ENCODE peak calls at places on chromosomes 11 and 22, in six cellular contexts. H is colonic mucosa, T is NCI-H1417 treated with DMSO at 0.1 percent for 48 hours, X is M059J, P is Calu3, E is GM10248. G is an unnamed sample.

GRCh38 chr11:70207531-70208131 is 4.5 kb downstream of the FADD start:
- DNase-seq in H (no peak), T (no peak), X (no peak), P (no peak), E (no peak), G (no peak)

GRCh38 chr22:25908755-25909154 is 166.8 kb downstream of the MYO18B start:
- DNase-seq in H (no peak), T (no peak), X (no peak), P (no peak), E (no peak), G (no peak)

GRCh38 chr11:1782831-1783724 is 19.4 kb upstream of the CTSD start:
- DNase-seq in H (no peak), T (no peak), X (peak), P (no peak), E (no peak), G (peak)

GRCh38 chr11:108624196-108624925 is 30.8 kb upstream of the EXPH5 start:
- DNase-seq in H (peak), T (no peak), X (no peak), P (no peak), E (no peak), G (no peak)

GRCh38 chr11:127066426-127067090 is 66.0 kb upstream of the KIRREL3 start:
- DNase-seq in H (no peak), T (no peak), X (peak), P (no peak), E (no peak), G (no peak)

GRCh38 chr11:38089728-38090127 is 1491.7 kb upstream of the RAG2 start:
- DNase-seq in H (no peak), T (no peak), X (peak), P (peak), E (no peak), G (no peak)

GRCh38 chr22:35638408-35638807 is 9.8 kb upstream of the APOL6 start:
- DNase-seq in H (peak), T (no peak), X (peak), P (no peak), E (no peak), G (peak)

GRCh38 chr11:111586305-111586915 is 15.8 kb upstream of the SIK2 start:
- DNase-seq in H (peak), T (peak), X (peak), P (peak), E (peak), G (no peak)

G was measured in upper lobe of left lung.